ENCODE peak calls at places on chromosome 20, in nine cellular contexts. One of them, this sample, is unnamed.

GRCh38 chr20:35327074-35327976 is 35.1 kb upstream of the FAM83C start:
- DNase-seq in NCI-H774: no peak
- DNase-seq in pancreas: no peak
- DNase-seq in ELR: peak
- DNase-seq in stimulated activated CD4-positive, alpha-beta T cell treated with anti-CD3 and anti-CD28 coated beads, TNF-alpha, amount 100 ng/mL, for 24 hours: no peak
- DNase-seq in activated T-cell treated with anti-CD3 and anti-CD28 coated beads, Interleukin-2, amount 50 U/mL, for 4 hours: no peak
- DNase-seq in NCI-H226: peak
- DNase-seq in SK-N-SH: no peak
- DNase-seq in body of pancreas: no peak
- DNase-seq in this sample: no peak

GRCh38 chr20:62487564-62488086 is 11.8 kb upstream of the GATA5 start:
- DNase-seq in NCI-H774: no peak
- DNase-seq in pancreas: peak
- DNase-seq in ELR: no peak
- DNase-seq in stimulated activated CD4-positive, alpha-beta T cell treated with anti-CD3 and anti-CD28 coated beads, TNF-alpha, amount 100 ng/mL, for 24 hours: no peak
- DNase-seq in activated T-cell treated with anti-CD3 and anti-CD28 coated beads, Interleukin-2, amount 50 U/mL, for 4 hours: no peak
- DNase-seq in NCI-H226: peak
- DNase-seq in SK-N-SH: peak
- DNase-seq in body of pancreas: peak
- DNase-seq in this sample: no peak

GRCh38 chr20:53839423-53840176 is 230.8 kb downstream of the BCAS1 start:
- DNase-seq in NCI-H774: no peak
- DNase-seq in pancreas: peak
- DNase-seq in ELR: no peak
- DNase-seq in stimulated activated CD4-positive, alpha-beta T cell treated with anti-CD3 and anti-CD28 coated beads, TNF-alpha, amount 100 ng/mL, for 24 hours: no peak
- DNase-seq in activated T-cell treated with anti-CD3 and anti-CD28 coated beads, Interleukin-2, amount 50 U/mL, for 4 hours: peak
- DNase-seq in NCI-H226: no peak
- DNase-seq in SK-N-SH: no peak
- DNase-seq in body of pancreas: peak
- DNase-seq in this sample: no peak

GRCh38 chr20:3781153-3781910 is at the start of gene SPEF1:
- DNase-seq in NCI-H774: peak
- DNase-seq in pancreas: peak
- DNase-seq in ELR: peak
- DNase-seq in stimulated activated CD4-positive, alpha-beta T cell treated with anti-CD3 and anti-CD28 coated beads, TNF-alpha, amount 100 ng/mL, for 24 hours: no peak
- DNase-seq in activated T-cell treated with anti-CD3 and anti-CD28 coated beads, Interleukin-2, amount 50 U/mL, for 4 hours: no peak
- DNase-seq in NCI-H226: peak
- DNase-seq in SK-N-SH: peak
- DNase-seq in body of pancreas: peak
- DNase-seq in this sample: peak

GRCh38 chr20:59794555-59794954 is 138.9 kb downstream of the SYCP2 start:
- DNase-seq in NCI-H774: no peak
- DNase-seq in pancreas: no peak
- DNase-seq in ELR: no peak
- DNase-seq in stimulated activated CD4-positive, alpha-beta T cell treated with anti-CD3 and anti-CD28 coated beads, TNF-alpha, amount 100 ng/mL, for 24 hours: no peak
- DNase-seq in activated T-cell treated with anti-CD3 and anti-CD28 coated beads, Interleukin-2, amount 50 U/mL, for 4 hours: no peak
- DNase-seq in NCI-H226: no peak
- DNase-seq in SK-N-SH: no peak
- DNase-seq in body of pancreas: no peak
- DNase-seq in this sample: no peak

GRCh38 chr20:4341804-4342560 is 326.6 kb upstream of the RNF24 start:
- DNase-seq in NCI-H774: no peak
- DNase-seq in pancreas: no peak
- DNase-seq in ELR: peak
- DNase-seq in stimulated activated CD4-positive, alpha-beta T cell treated with anti-CD3 and anti-CD28 coated beads, TNF-alpha, amount 100 ng/mL, for 24 hours: no peak
- DNase-seq in activated T-cell treated with anti-CD3 and anti-CD28 coated beads, Interleukin-2, amount 50 U/mL, for 4 hours: no peak
- DNase-seq in NCI-H226: peak
- DNase-seq in SK-N-SH: no peak
- DNase-seq in body of pancreas: no peak
- DNase-seq in this sample: peak

GRCh38 chr20:19758888-19759331 is 852 bp downstream of the RIN2 start:
- DNase-seq in NCI-H774: no peak
- DNase-seq in pancreas: peak
- DNase-seq in ELR: peak
- DNase-seq in stimulated activated CD4-positive, alpha-beta T cell treated with anti-CD3 and anti-CD28 coated beads, TNF-alpha, amount 100 ng/mL, for 24 hours: no peak
- DNase-seq in activated T-cell treated with anti-CD3 and anti-CD28 coated beads, Interleukin-2, amount 50 U/mL, for 4 hours: no peak
- DNase-seq in NCI-H226: no peak
- DNase-seq in SK-N-SH: peak
- DNase-seq in body of pancreas: peak
- DNase-seq in this sample: no peak

GRCh38 chr20:18981956-18982539 is 168.5 kb downstream of the SCP2D1 start:
- DNase-seq in NCI-H774: no peak
- DNase-seq in pancreas: no peak
- DNase-seq in ELR: no peak
- DNase-seq in stimulated activated CD4-positive, alpha-beta T cell treated with anti-CD3 and anti-CD28 coated beads, TNF-alpha, amount 100 ng/mL, for 24 hours: no peak
- DNase-seq in activated T-cell treated with anti-CD3 and anti-CD28 coated beads, Interleukin-2, amount 50 U/mL, for 4 hours: no peak
- DNase-seq in NCI-H226: no peak
- DNase-seq in SK-N-SH: no peak
- DNase-seq in body of pancreas: no peak
- DNase-seq in this sample: no peak

GRCh38 chr20:44170796-44171410 is 16.1 kb downstream of the JPH2 start:
- DNase-seq in NCI-H774: no peak
- DNase-seq in pancreas: no peak
- DNase-seq in ELR: no peak
- DNase-seq in stimulated activated CD4-positive, alpha-beta T cell treated with anti-CD3 and anti-CD28 coated beads, TNF-alpha, amount 100 ng/mL, for 24 hours: no peak
- DNase-seq in activated T-cell treated with anti-CD3 and anti-CD28 coated beads, Interleukin-2, amount 50 U/mL, for 4 hours: no peak
- DNase-seq in NCI-H226: no peak
- DNase-seq in SK-N-SH: no peak
- DNase-seq in body of pancreas: no peak
- DNase-seq in this sample: peak

GRCh38 chr20:22918286-22918983 is 116.7 kb upstream of the SSTR4 start:
- DNase-seq in NCI-H774: peak
- DNase-seq in pancreas: no peak
- DNase-seq in ELR: no peak
- DNase-seq in stimulated activated CD4-positive, alpha-beta T cell treated with anti-CD3 and anti-CD28 coated beads, TNF-alpha, amount 100 ng/mL, for 24 hours: no peak
- DNase-seq in activated T-cell treated with anti-CD3 and anti-CD28 coated beads, Interleukin-2, amount 50 U/mL, for 4 hours: no peak
- DNase-seq in NCI-H226: no peak
- DNase-seq in SK-N-SH: no peak
- DNase-seq in body of pancreas: no peak
- DNase-seq in this sample: no peak

GRCh38 chr20:48544402-48545333 is 283.1 kb downstream of the PREX1 start:
- DNase-seq in NCI-H774: no peak
- DNase-seq in pancreas: no peak
- DNase-seq in ELR: no peak
- DNase-seq in stimulated activated CD4-positive, alpha-beta T cell treated with anti-CD3 and anti-CD28 coated beads, TNF-alpha, amount 100 ng/mL, for 24 hours: no peak
- DNase-seq in activated T-cell treated with anti-CD3 and anti-CD28 coated beads, Interleukin-2, amount 50 U/mL, for 4 hours: no peak
- DNase-seq in NCI-H226: no peak
- DNase-seq in SK-N-SH: peak
- DNase-seq in body of pancreas: no peak
- DNase-seq in this sample: peak

GRCh38 chr20:57061058-57061900 is 205.2 kb downstream of the BMP7 start:
- DNase-seq in NCI-H774: no peak
- DNase-seq in pancreas: no peak
- DNase-seq in ELR: peak
- DNase-seq in stimulated activated CD4-positive, alpha-beta T cell treated with anti-CD3 and anti-CD28 coated beads, TNF-alpha, amount 100 ng/mL, for 24 hours: no peak
- DNase-seq in activated T-cell treated with anti-CD3 and anti-CD28 coated beads, Interleukin-2, amount 50 U/mL, for 4 hours: no peak
- DNase-seq in NCI-H226: no peak
- DNase-seq in SK-N-SH: peak
- DNase-seq in body of pancreas: no peak
- DNase-seq in this sample: peak

GRCh38 chr20:38114353-38114791 is 50.7 kb downstream of the TGM2 start:
- DNase-seq in NCI-H774: no peak
- DNase-seq in pancreas: no peak
- DNase-seq in ELR: peak
- DNase-seq in stimulated activated CD4-positive, alpha-beta T cell treated with anti-CD3 and anti-CD28 coated beads, TNF-alpha, amount 100 ng/mL, for 24 hours: no peak
- DNase-seq in activated T-cell treated with anti-CD3 and anti-CD28 coated beads, Interleukin-2, amount 50 U/mL, for 4 hours: no peak
- DNase-seq in NCI-H226: peak
- DNase-seq in SK-N-SH: no peak
- DNase-seq in body of pancreas: no peak
- DNase-seq in this sample: peak

GRCh38 chr20:49699200-49699992 is 14.3 kb downstream of the B4GALT5 start:
- DNase-seq in NCI-H774: no peak
- DNase-seq in pancreas: no peak
- DNase-seq in ELR: peak
- DNase-seq in stimulated activated CD4-positive, alpha-beta T cell treated with anti-CD3 and anti-CD28 coated beads, TNF-alpha, amount 100 ng/mL, for 24 hours: peak
- DNase-seq in activated T-cell treated with anti-CD3 and anti-CD28 coated beads, Interleukin-2, amount 50 U/mL, for 4 hours: peak
- DNase-seq in NCI-H226: peak
- DNase-seq in SK-N-SH: no peak
- DNase-seq in body of pancreas: no peak
- DNase-seq in this sample: peak

GRCh38 chr20:31835977-31836852 is 9.2 kb downstream of the FOXS1 start:
- DNase-seq in NCI-H774: no peak
- DNase-seq in pancreas: peak
- DNase-seq in ELR: peak
- DNase-seq in stimulated activated CD4-positive, alpha-beta T cell treated with anti-CD3 and anti-CD28 coated beads, TNF-alpha, amount 100 ng/mL, for 24 hours: no peak
- DNase-seq in activated T-cell treated with anti-CD3 and anti-CD28 coated beads, Interleukin-2, amount 50 U/mL, for 4 hours: no peak
- DNase-seq in NCI-H226: peak
- DNase-seq in SK-N-SH: peak
- DNase-seq in body of pancreas: peak
- DNase-seq in this sample: peak

GRCh38 chr20:33431797-33432381 is 11.7 kb downstream of the SNTA1 start:
- DNase-seq in NCI-H774: no peak
- DNase-seq in pancreas: no peak
- DNase-seq in ELR: no peak
- DNase-seq in stimulated activated CD4-positive, alpha-beta T cell treated with anti-CD3 and anti-CD28 coated beads, TNF-alpha, amount 100 ng/mL, for 24 hours: no peak
- DNase-seq in activated T-cell treated with anti-CD3 and anti-CD28 coated beads, Interleukin-2, amount 50 U/mL, for 4 hours: no peak
- DNase-seq in NCI-H226: no peak
- DNase-seq in SK-N-SH: no peak
- DNase-seq in body of pancreas: no peak
- DNase-seq in this sample: no peak

GRCh38 chr20:48150568-48150967 is 365.3 kb upstream of the SULF2 start:
- DNase-seq in NCI-H774: no peak
- DNase-seq in pancreas: no peak
- DNase-seq in ELR: no peak
- DNase-seq in stimulated activated CD4-positive, alpha-beta T cell treated with anti-CD3 and anti-CD28 coated beads, TNF-alpha, amount 100 ng/mL, for 24 hours: no peak
- DNase-seq in activated T-cell treated with anti-CD3 and anti-CD28 coated beads, Interleukin-2, amount 50 U/mL, for 4 hours: no peak
- DNase-seq in NCI-H226: no peak
- DNase-seq in SK-N-SH: no peak
- DNase-seq in body of pancreas: no peak
- DNase-seq in this sample: no peak

GRCh38 chr20:38023181-38024085 is 9.8 kb downstream of the TTI1 start:
- DNase-seq in NCI-H774: no peak
- DNase-seq in pancreas: no peak
- DNase-seq in ELR: no peak
- DNase-seq in stimulated activated CD4-positive, alpha-beta T cell treated with anti-CD3 and anti-CD28 coated beads, TNF-alpha, amount 100 ng/mL, for 24 hours: no peak
- DNase-seq in activated T-cell treated with anti-CD3 and anti-CD28 coated beads, Interleukin-2, amount 50 U/mL, for 4 hours: no peak
- DNase-seq in NCI-H226: no peak
- DNase-seq in SK-N-SH: no peak
- DNase-seq in body of pancreas: no peak
- DNase-seq in this sample: peak

This sample was measured in HT1080.